ENCODE peak calls at places on chromosomes 7 and 10, in five cellular contexts. M, A, G, X and D are unnamed samples.

GRCh38 chr7:46233585-46234329 is 312.7 kb upstream of the IGFBP3 start:
- DNase-seq in M (no peak), A (no peak), G (no peak), X (no peak), D (no peak)

GRCh38 chr10:3287566-3288445 is 115.2 kb upstream of the PITRM1 start:
- DNase-seq in M (no peak), A (no peak), G (peak; percentile 75), X (no peak), D (no peak)

GRCh38 chr7:1665721-1666250 is 4.3 kb upstream of the ELFN1 start:
- DNase-seq in M (no peak), A (peak; percentile 30), G (peak; percentile 54), X (peak; percentile 66), D (peak; percentile 20)

GRCh38 chr7:116876664-116877442 is 14.5 kb downstream of the CAPZA2 start:
- DNase-seq in M (no peak), A (no peak), G (no peak), X (no peak), D (no peak)

GRCh38 chr7:38374507-38374906 is 101.1 kb upstream of the TARP start:
- DNase-seq in M (no peak), A (no peak), G (peak; percentile 47), X (peak; percentile 75), D (peak; percentile 69)

GRCh38 chr7:135240446-135240845 is 6.8 kb downstream of the STRA8 start:
- DNase-seq in M (no peak), A (no peak), G (no peak), X (no peak), D (no peak)

GRCh38 chr7:44801890-44802289 is 5.4 kb downstream of the PPIA start:
- DNase-seq in M (no peak), A (no peak), G (no peak), X (peak; percentile 41), D (no peak)

GRCh38 chr7:93715234-93715633 is 140.7 kb upstream of the CALCR start:
- DNase-seq in M (no peak), A (no peak), G (peak; percentile 65), X (peak; percentile 65), D (no peak)

GRCh38 chr10:69885379-69886156 is 83.9 kb downstream of the COL13A1 start:
- DNase-seq in M (no peak), A (no peak), G (no peak), X (no peak), D (no peak)
- TF ChIP-seq CTCF in M (peak; percentile 19), A (peak; percentile 41), G (peak; percentile 26), X (peak; percentile 36), D (no peak)

GRCh38 chr10:26439436-26440090 is 1.4 kb downstream of the APBB1IP start:
- DNase-seq in M (no peak), A (no peak), G (no peak), X (no peak), D (no peak)

GRCh38 chr10:26435852-26436251 is 2.3 kb upstream of the APBB1IP start:
- DNase-seq in M (no peak), A (no peak), G (no peak), X (no peak), D (no peak)

GRCh38 chr10:26438534-26439269 is 561 bp downstream of the APBB1IP start:
- DNase-seq in M (no peak), A (no peak), G (peak; percentile 42), X (peak; percentile 65), D (no peak)

GRCh38 chr10:26436848-26437247 is 1.3 kb upstream of the APBB1IP start:
- DNase-seq in M (no peak), A (no peak), G (peak; percentile 12), X (no peak), D (no peak)

GRCh38 chr10:26437637-26438461 is at the start of gene APBB1IP:
- DNase-seq in M (no peak), A (no peak), G (peak; percentile 23), X (peak; percentile 96), D (no peak)
- TF ChIP-seq CTCF in M (no peak), A (no peak), G (no peak), X (no peak), D (no peak)

GRCh38 chr10:78655941-78656340 is 412.8 kb upstream of the ZMIZ1 start:
- DNase-seq in M (no peak), A (no peak), G (no peak), X (no peak), D (no peak)
- TF ChIP-seq CTCF in M (no peak), A (no peak), G (no peak), X (no peak), D (no peak)

DNA sequence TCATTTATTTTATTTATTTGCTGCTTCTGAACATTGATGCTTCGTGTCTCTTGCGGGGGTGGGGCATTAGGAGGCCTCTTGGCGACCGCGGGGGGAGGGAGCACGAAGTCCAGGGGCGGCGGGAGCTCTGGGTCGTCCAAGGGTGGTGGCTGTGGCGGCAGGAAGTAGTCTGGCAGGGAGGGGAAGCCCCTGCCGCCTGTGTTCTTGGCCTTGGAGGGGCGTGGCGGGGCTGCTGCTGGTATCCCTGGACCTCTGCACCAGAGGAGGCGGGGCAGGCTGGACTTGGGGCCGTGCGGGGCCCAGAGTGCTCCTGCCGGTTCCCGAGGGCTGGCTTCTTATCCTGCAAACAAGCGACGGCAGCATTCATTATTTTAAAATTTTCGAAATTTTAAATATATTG is 70.5 kb upstream of the ABI1 start:
- DNase-seq in M (no peak), A (no peak), G (peak; percentile 73), X (no peak), D (no peak)
- TF ChIP-seq CTCF in M (no peak), A (no peak), G (no peak), X (no peak), D (no peak)

GRCh38 chr7:141752634-141753033 is 11.3 kb upstream of the TAS2R3 start:
- DNase-seq in M (no peak), A (no peak), G (no peak), X (peak; percentile 53), D (no peak)

GRCh38 chr7:141754939-141755338 is 9.0 kb upstream of the TAS2R3 start:
- DNase-seq in M (no peak), A (no peak), G (peak; percentile 33), X (peak; percentile 61), D (no peak)
- TF ChIP-seq CTCF in M (peak; percentile 21), A (no peak), G (peak; percentile 38), X (peak; percentile 54), D (no peak)

GRCh38 chr7:147432068-147432467 is 1158.5 kb upstream of the C7orf33 start:
- DNase-seq in M (peak; percentile 28), A (no peak), G (no peak), X (peak; percentile 38), D (no peak)
- TF ChIP-seq CTCF in M (peak; percentile 72), A (no peak), G (no peak), X (peak; percentile 37), D (no peak)

GRCh38 chr7:142307246-142307900 is 49.5 kb upstream of the PRSS58 start:
- DNase-seq in M (no peak), A (no peak), G (no peak), X (no peak), D (no peak)

GRCh38 chr7:142301923-142302550 is 44.2 kb upstream of the PRSS58 start:
- DNase-seq in M (no peak), A (no peak), G (peak; percentile 25), X (peak; percentile 71), D (no peak)

GRCh38 chr7:142301299-142301698 is 43.4 kb upstream of the PRSS58 start:
- DNase-seq in M (no peak), A (no peak), G (no peak), X (peak; percentile 84), D (no peak)

GRCh38 chr7:142300689-142301088 is 42.8 kb upstream of the PRSS58 start:
- DNase-seq in M (no peak), A (no peak), G (peak; percentile 33), X (peak; percentile 68), D (no peak)

DNA sequence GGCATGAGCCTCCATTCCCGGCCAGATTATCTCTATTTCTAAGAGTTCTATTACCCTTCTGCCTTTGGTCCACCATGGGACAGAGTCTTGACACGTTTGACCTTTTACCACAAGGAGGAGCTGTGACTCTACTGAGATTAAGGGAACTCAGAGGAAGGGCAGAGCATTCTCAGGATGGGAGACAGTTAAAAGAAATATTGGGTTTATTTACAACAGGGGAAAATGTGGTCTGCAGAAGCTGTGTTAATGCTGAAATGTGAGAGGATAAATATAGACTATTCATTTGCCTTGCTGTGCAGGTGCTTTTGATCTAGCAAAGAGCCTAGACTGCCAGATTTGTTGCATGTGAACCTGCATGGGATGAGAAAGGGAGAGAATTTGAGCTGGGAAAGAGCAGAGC is 45.8 kb upstream of the PRSS58 start:
- DNase-seq in M (no peak), A (no peak), G (no peak), X (peak; percentile 58), D (no peak)
- TF ChIP-seq CTCF in M (no peak), A (no peak), G (peak; percentile 17), X (peak; percentile 74), D (no peak)